ENCODE peak calls at places on chromosome 6, in eight cellular contexts. W is stimulated activated CD4-positive, alpha-beta T cell treated with anti-CD3 and anti-CD28 coated beads, Interleukin-1b, Interleukin-23, amount 100 ng/mL, for 1 hour; Z is GM03348; B is GM20000; K is G401; Q is GM23248; S is NCI-H1417; J is foreskin fibroblast. N is an unnamed sample.

GRCh38 chr6:15615837-15616236 is 47.0 kb downstream of the DTNBP1 start:
- DNase-seq in J (peak), Q (no peak), Z (no peak), S (peak), B (peak), W (no peak), K (no peak), N (no peak)

GRCh38 chr6:26312501-26313390 is 52.3 kb upstream of the BTN3A2 start:
- DNase-seq in K (peak), Q (peak), W (peak), B (no peak), S (peak), J (peak), Z (peak), N (no peak)

GRCh38 chr6:72770959-72771358 is 149.1 kb downstream of the KCNQ5 start:
- DNase-seq in W (no peak), J (no peak), Z (no peak), Q (no peak), K (no peak), B (no peak), S (no peak), N (no peak)

GRCh38 chr6:17159240-17159639 is 57.4 kb downstream of the STMND1 start:
- DNase-seq in S (no peak), J (peak), W (no peak), B (no peak), K (no peak), Q (no peak), Z (no peak), N (no peak)

GRCh38 chr6:108966855-108967755 is 118.9 kb downstream of the ARMC2 start:
- DNase-seq in K (no peak), Z (no peak), S (peak), W (no peak), B (no peak), Q (peak), J (peak), N (peak)

GRCh38 chr6:40791004-40791403 is 203.8 kb upstream of the LRFN2 start:
- DNase-seq in J (no peak), Z (no peak), B (no peak), S (no peak), W (no peak), K (no peak), Q (peak), N (no peak)

GRCh38 chr6:47071681-47072080 is 29.5 kb upstream of the ADGRF1 start:
- DNase-seq in S (no peak), B (no peak), W (no peak), K (no peak), Q (no peak), Z (no peak), J (no peak), N (no peak)

GRCh38 chr6:159093608-159094443 is 49.0 kb upstream of the TAGAP start:
- DNase-seq in Z (no peak), J (no peak), B (no peak), Q (no peak), W (no peak), K (no peak), S (no peak), N (no peak)

GRCh38 chr6:43699564-43700186 is 12.1 kb upstream of the MRPS18A start:
- DNase-seq in J (peak), S (peak), K (no peak), W (no peak), Z (no peak), Q (peak), B (no peak), N (no peak)

GRCh38 chr6:153032255-153032882 is 29.9 kb upstream of the MTRF1L start:
- DNase-seq in S (peak), K (peak), W (no peak), Q (peak), B (peak), Z (peak), J (peak), N (no peak)

GRCh38 chr6:27091661-27092315 is 155.7 kb upstream of the PRSS16 start:
- DNase-seq in S (no peak), Z (peak), B (peak), W (no peak), K (peak), Q (peak), J (peak), N (peak)

GRCh38 chr6:126764696-126765095 is 353.8 kb upstream of the RSPO3 start:
- DNase-seq in J (no peak), B (no peak), S (no peak), K (peak), Q (no peak), W (no peak), Z (no peak), N (no peak)

GRCh38 chr6:134678436-134678889 is 271.4 kb downstream of the ALDH8A1 start:
- DNase-seq in K (peak), Q (no peak), S (peak), B (no peak), W (no peak), Z (no peak), J (peak), N (no peak)

GRCh38 chr6:100612101-100612500 is 147.4 kb upstream of the SIM1 start:
- DNase-seq in K (peak), Q (peak), Z (peak), W (no peak), B (no peak), J (no peak), S (no peak), N (no peak)

GRCh38 chr6:1318036-1318435 is 6.1 kb downstream of the FOXQ1 start:
- DNase-seq in B (no peak), Z (no peak), K (no peak), W (no peak), J (peak), S (no peak), Q (no peak), N (no peak)

GRCh38 chr6:40714576-40715500 is 127.7 kb upstream of the LRFN2 start:
- DNase-seq in W (no peak), J (no peak), Z (no peak), S (peak), Q (no peak), B (no peak), K (no peak), N (no peak)

GRCh38 chr6:38337819-38338465 is 301.8 kb downstream of the BTBD9 start:
- DNase-seq in B (no peak), J (peak), K (no peak), Q (peak), S (no peak), Z (peak), W (no peak), N (peak)

GRCh38 chr6:4351857-4352669 is 216.7 kb upstream of the ECI2 start:
- DNase-seq in B (no peak), S (no peak), W (no peak), K (peak), Z (peak), J (peak), Q (peak), N (peak)

GRCh38 chr6:30685157-30685976 is 1.1 kb downstream of the PPP1R18 start:
- DNase-seq in J (peak), B (no peak), K (no peak), S (no peak), Q (peak), W (no peak), Z (peak), N (no peak)

GRCh38 chr6:31086788-31087440 is 25.5 kb downstream of the C6orf15 start:
- DNase-seq in S (peak), K (no peak), W (no peak), Z (peak), Q (peak), B (no peak), J (peak), N (peak)

GRCh38 chr6:143449731-143450452 is 603 bp downstream of the ADAT2 start:
- DNase-seq in B (peak), J (peak), K (peak), W (no peak), Q (peak), S (peak), Z (peak), N (peak)

GRCh38 chr6:28940294-28940858 is 16.6 kb upstream of the TRIM27 start:
- DNase-seq in S (peak), J (peak), B (no peak), W (no peak), Q (no peak), Z (peak), K (peak), N (peak)

GRCh38 chr6:139395371-139395770 is 20.9 kb upstream of the CITED2 start:
- DNase-seq in Z (no peak), W (no peak), J (no peak), Q (no peak), S (no peak), B (no peak), K (no peak), N (no peak)

GRCh38 chr6:39882567-39882953 is 51.7 kb downstream of the MOCS1 start:
- DNase-seq in J (peak), Z (peak), Q (peak), W (no peak), B (no peak), S (no peak), K (no peak), N (peak)

GRCh38 chr6:84426002-84426705 is 198.7 kb upstream of the CEP162 start:
- DNase-seq in Z (no peak), S (peak), K (no peak), W (no peak), Q (no peak), J (peak), B (no peak), N (no peak)

GRCh38 chr6:34207695-34208443 is 28.8 kb upstream of the HMGA1 start:
- DNase-seq in B (no peak), S (no peak), W (no peak), Q (no peak), J (no peak), K (no peak), Z (no peak), N (no peak)

GRCh38 chr6:73694711-73695411 is 1.1 kb upstream of the CD109 start:
- DNase-seq in B (no peak), Q (peak), Z (peak), K (no peak), J (peak), W (no peak), S (peak), N (peak)

GRCh38 chr6:117483645-117484016 is 1.2 kb downstream of the DCBLD1 start:
- DNase-seq in S (peak), J (peak), W (no peak), K (no peak), Z (peak), Q (peak), B (peak), N (peak)

GRCh38 chr6:134482585-134483346 is 164.9 kb upstream of the SGK1 start:
- DNase-seq in W (no peak), B (no peak), J (peak), Z (no peak), K (no peak), Q (no peak), S (no peak), N (no peak)

GRCh38 chr6:166104872-166105271 is 62.8 kb downstream of the TBXT start:
- DNase-seq in Z (no peak), K (no peak), Q (no peak), W (no peak), J (no peak), S (no peak), B (no peak), N (no peak)

GRCh38 chr6:67768972-67769371 is 866.1 kb upstream of the ADGRB3 start:
- DNase-seq in S (no peak), B (no peak), Z (no peak), W (no peak), K (no peak), J (no peak), Q (no peak), N (no peak)

N was measured in hepatic stellate cell.